ENCODE peak calls at places on chromosomes 1 and 21, in ten cellular contexts. W is mesothelial cell of epicardium, S is glutamatergic neuron, I is fibroblast of pulmonary artery, R is GM06990, O is brain microvascular endothelial cell, C is astrocyte of the spinal cord, J is heart right ventricle, Q is left ventricle myocardium inferior, K is colonic mucosa. H is an unnamed sample.

GRCh38 chr1:147651466-147651865 is 18.9 kb downstream of the ACP6 start:
- DNase-seq in W (no peak), S (no peak), I (no peak), R (no peak), O (no peak), C (no peak), J (no peak), Q (no peak), K (no peak), H (no peak)

GRCh38 chr1:47931395-47931794 is 65.8 kb downstream of the TRABD2B start:
- DNase-seq in W (no peak), S (no peak), I (no peak), R (no peak), O (no peak), C (no peak), J (no peak), Q (no peak), K (peak), H (no peak)

GRCh38 chr1:181010789-181011188 is 11.9 kb downstream of the STX6 start:
- DNase-seq in W (no peak), S (no peak), I (peak), R (no peak), O (peak), C (peak), J (no peak), Q (no peak), K (no peak), H (peak)

GRCh38 chr1:227793079-227793947 is 22.2 kb upstream of the PRSS38 start:
- DNase-seq in W (no peak), S (no peak), I (no peak), R (no peak), O (no peak), C (no peak), J (no peak), Q (no peak), K (no peak), H (no peak)

GRCh38 chr1:59214764-59215208 is 82.1 kb upstream of the FGGY start:
- DNase-seq in W (no peak), S (peak), I (no peak), R (no peak), O (peak), C (peak), J (no peak), Q (no peak), K (peak), H (no peak)

GRCh38 chr1:20178634-20179368 is 7.1 kb upstream of the UBXN10 start:
- DNase-seq in W (no peak), S (no peak), I (no peak), R (no peak), O (no peak), C (no peak), J (no peak), Q (no peak), K (no peak), H (no peak)

GRCh38 chr1:231000201-231000600 is 21.3 kb downstream of the ARV1 start:
- DNase-seq in W (no peak), S (no peak), I (no peak), R (no peak), O (no peak), C (no peak), J (no peak), Q (no peak), K (no peak), H (no peak)

GRCh38 chr1:175072131-175072941 is 4.7 kb downstream of the TNN start:
- DNase-seq in W (no peak), S (peak), I (peak), R (peak), O (peak), C (peak), J (no peak), Q (peak), K (no peak), H (peak)

GRCh38 chr1:229665912-229666558 is 40.0 kb downstream of the URB2 start:
- DNase-seq in W (no peak), S (no peak), I (no peak), R (no peak), O (no peak), C (no peak), J (no peak), Q (no peak), K (no peak), H (no peak)

GRCh38 chr1:67314696-67315095 is 7.0 kb downstream of the IL12RB2 start:
- DNase-seq in W (no peak), S (no peak), I (no peak), R (no peak), O (no peak), C (no peak), J (no peak), Q (no peak), K (no peak), H (no peak)

GRCh38 chr1:59285691-59286090 is 11.2 kb upstream of the FGGY start:
- DNase-seq in W (no peak), S (no peak), I (no peak), R (no peak), O (no peak), C (no peak), J (no peak), Q (no peak), K (no peak), H (no peak)

GRCh38 chr1:54275349-54275748 is 75.4 kb downstream of the MRPL37 start:
- DNase-seq in W (no peak), S (no peak), I (peak), R (no peak), O (no peak), C (peak), J (peak), Q (peak), K (no peak), H (no peak)

GRCh38 chr1:74341702-74342339 is 106.6 kb downstream of the TNNI3K start:
- DNase-seq in W (no peak), S (no peak), I (no peak), R (no peak), O (no peak), C (no peak), J (no peak), Q (no peak), K (no peak), H (no peak)

GRCh38 chr1:226201029-226201593 is 14.6 kb upstream of the ACBD3 start:
- DNase-seq in W (no peak), S (no peak), I (peak), R (no peak), O (no peak), C (no peak), J (no peak), Q (no peak), K (no peak), H (no peak)

GRCh38 chr1:226419284-226419683 is 11.4 kb upstream of the PARP1 start:
- DNase-seq in W (no peak), S (no peak), I (no peak), R (no peak), O (no peak), C (no peak), J (no peak), Q (no peak), K (no peak), H (no peak)

GRCh38 chr21:46152939-46153258 is 2.5 kb downstream of the FTCD start:
- DNase-seq in W (no peak), S (no peak), I (no peak), R (no peak), O (no peak), C (no peak), J (no peak), Q (no peak), K (no peak), H (no peak)

DNA sequence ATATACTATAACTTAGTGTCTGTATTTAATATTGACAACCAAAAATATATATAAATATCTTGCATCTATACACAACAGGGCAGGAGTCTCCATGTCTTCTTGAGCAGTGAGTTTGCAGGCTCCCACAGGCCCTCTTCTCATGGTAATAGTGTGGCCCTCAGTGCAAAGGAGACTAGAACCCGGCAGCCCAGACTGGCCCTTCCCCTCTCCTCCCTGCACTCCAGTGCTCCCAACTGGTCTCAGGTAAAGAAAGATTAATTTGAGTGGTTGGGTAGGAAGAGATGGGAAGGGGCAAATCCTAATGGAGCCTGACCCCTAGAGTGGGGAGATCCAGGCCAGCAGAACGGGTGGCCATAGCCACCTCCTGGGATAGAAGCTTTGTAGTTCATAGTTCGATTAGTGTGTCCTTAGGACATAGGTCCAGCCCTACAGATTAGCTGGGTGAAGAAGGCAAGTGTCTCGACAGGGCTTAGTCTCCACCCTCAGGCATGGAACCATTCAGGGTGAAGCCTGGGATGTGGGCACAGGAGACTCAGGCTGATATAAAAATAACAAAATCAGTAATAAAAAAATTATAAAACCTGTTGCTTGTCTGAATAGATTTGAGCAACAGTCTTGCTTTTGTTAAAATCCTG is 32.3 kb downstream of the SLC2A1 start:
- DNase-seq in W (no peak), S (no peak), I (no peak), R (no peak), O (no peak), C (no peak), J (no peak), Q (no peak), K (no peak), H (no peak)
- TF ChIP-seq CTCF in W (no peak), S (no peak), I (no peak), R (no peak), O (no peak), C (no peak), J (no peak), Q (no peak), K (no peak), H (no peak)

GRCh38 chr1:179031855-179032513 is 6.3 kb downstream of the FAM20B start:
- DNase-seq in W (no peak), S (no peak), I (peak), R (no peak), O (peak), C (no peak), J (no peak), Q (no peak), K (no peak), H (no peak)

GRCh38 chr1:179030130-179030529 is 4.4 kb downstream of the FAM20B start:
- DNase-seq in W (no peak), S (no peak), I (no peak), R (no peak), O (no peak), C (no peak), J (no peak), Q (no peak), K (no peak), H (no peak)

GRCh38 chr1:179029293-179029692 is 3.6 kb downstream of the FAM20B start:
- DNase-seq in W (no peak), S (no peak), I (no peak), R (no peak), O (no peak), C (no peak), J (no peak), Q (no peak), K (no peak), H (no peak)

GRCh38 chr1:179030683-179031082 is 5.0 kb downstream of the FAM20B start:
- DNase-seq in W (no peak), S (no peak), I (no peak), R (no peak), O (no peak), C (no peak), J (no peak), Q (no peak), K (no peak), H (no peak)

DNA sequence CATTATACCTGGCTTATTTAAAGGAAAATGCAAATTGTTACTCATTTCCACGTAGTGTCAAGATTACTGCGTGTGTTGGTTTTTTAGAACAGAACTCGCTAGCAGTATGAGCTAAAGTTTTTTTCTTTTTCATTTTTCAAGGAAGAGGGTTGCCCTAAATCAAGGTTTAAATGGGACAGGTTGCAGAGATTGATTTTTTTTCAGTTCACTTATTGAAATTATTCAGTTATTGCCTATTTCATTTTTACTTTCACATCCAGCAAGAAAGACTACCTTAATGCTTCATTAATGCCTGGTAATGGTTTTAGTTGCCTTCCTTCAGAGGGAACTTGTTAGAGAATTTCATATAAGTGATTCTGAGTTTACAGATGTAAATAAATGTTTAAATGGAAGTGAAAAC is 5.6 kb downstream of the FAM20B start:
- DNase-seq in W (no peak), S (no peak), I (no peak), R (no peak), O (no peak), C (no peak), J (no peak), Q (no peak), K (no peak), H (no peak)
- TF ChIP-seq CTCF in W (no peak), S (no peak), I (no peak), R (no peak), O (no peak), C (no peak), J (no peak), Q (no peak), K (no peak), H (no peak)

GRCh38 chr1:9577423-9577822 is 11.3 kb upstream of the TMEM201 start:
- DNase-seq in W (no peak), S (no peak), I (no peak), R (no peak), O (no peak), C (no peak), J (no peak), Q (no peak), K (no peak), H (no peak)

GRCh38 chr1:9576903-9577302 is 11.8 kb upstream of the TMEM201 start:
- DNase-seq in W (no peak), S (no peak), I (no peak), R (no peak), O (no peak), C (no peak), J (no peak), Q (no peak), K (no peak), H (no peak)

DNA sequence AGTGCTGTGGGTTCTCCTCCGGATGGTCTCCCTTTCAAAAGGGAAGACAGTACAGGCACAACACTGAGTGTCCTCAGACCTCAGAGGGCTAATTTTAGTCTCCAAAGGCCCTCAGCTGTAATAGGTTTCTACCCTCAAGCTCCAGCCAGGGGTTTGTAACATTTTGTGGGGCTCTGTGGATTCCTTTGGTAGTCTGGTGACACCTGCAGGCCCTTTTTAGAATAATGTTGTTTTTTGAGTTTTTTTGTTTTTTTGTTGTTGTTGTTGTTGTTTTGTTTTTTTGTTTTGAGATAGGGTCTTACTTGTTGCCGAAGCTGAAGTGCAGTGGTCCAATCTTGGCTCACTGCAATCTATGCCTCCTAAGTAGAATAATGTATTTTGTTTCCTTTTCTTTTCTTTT is 15.0 kb upstream of the TMEM201 start:
- DNase-seq in W (no peak), S (no peak), I (peak), R (no peak), O (no peak), C (peak), J (no peak), Q (no peak), K (no peak), H (no peak)
- TF ChIP-seq CTCF in W (peak), S (peak), I (peak), R (peak), O (peak), C (peak), J (peak), Q (peak), K (no peak), H (peak)

DNA sequence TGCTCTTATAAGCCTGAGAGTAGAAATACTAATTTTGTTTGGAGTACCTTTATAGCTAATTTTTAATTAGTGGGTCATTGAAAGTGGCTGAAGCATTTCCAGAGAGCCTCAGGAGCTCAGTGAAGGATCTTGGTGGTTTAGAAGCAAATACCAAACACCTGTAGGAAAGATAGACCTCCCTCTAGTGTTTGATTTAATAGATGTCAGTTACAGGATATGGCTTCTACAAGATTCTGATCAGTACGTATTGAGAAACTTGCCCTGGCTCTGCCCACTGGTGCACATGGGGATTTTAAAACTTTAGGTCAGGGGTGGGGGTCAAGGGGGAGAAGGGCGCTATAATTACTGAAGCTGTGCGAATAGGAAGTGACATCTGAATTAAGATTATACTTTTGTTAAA is 122.2 kb downstream of the POU2F1 start:
- DNase-seq in W (no peak), S (no peak), I (no peak), R (no peak), O (no peak), C (no peak), J (no peak), Q (no peak), K (no peak), H (no peak)
- TF ChIP-seq CTCF in W (no peak), S (no peak), I (no peak), R (peak), O (peak), C (no peak), J (no peak), Q (no peak), K (no peak), H (no peak)

GRCh38 chr1:36555041-36555440 is 72.3 kb upstream of the CSF3R start:
- DNase-seq in W (peak), S (no peak), I (no peak), R (no peak), O (no peak), C (no peak), J (no peak), Q (no peak), K (no peak), H (no peak)

GRCh38 chr1:36557041-36558000 is 74.6 kb upstream of the CSF3R start:
- DNase-seq in W (peak), S (no peak), I (no peak), R (no peak), O (no peak), C (no peak), J (no peak), Q (no peak), K (no peak), H (no peak)

DNA sequence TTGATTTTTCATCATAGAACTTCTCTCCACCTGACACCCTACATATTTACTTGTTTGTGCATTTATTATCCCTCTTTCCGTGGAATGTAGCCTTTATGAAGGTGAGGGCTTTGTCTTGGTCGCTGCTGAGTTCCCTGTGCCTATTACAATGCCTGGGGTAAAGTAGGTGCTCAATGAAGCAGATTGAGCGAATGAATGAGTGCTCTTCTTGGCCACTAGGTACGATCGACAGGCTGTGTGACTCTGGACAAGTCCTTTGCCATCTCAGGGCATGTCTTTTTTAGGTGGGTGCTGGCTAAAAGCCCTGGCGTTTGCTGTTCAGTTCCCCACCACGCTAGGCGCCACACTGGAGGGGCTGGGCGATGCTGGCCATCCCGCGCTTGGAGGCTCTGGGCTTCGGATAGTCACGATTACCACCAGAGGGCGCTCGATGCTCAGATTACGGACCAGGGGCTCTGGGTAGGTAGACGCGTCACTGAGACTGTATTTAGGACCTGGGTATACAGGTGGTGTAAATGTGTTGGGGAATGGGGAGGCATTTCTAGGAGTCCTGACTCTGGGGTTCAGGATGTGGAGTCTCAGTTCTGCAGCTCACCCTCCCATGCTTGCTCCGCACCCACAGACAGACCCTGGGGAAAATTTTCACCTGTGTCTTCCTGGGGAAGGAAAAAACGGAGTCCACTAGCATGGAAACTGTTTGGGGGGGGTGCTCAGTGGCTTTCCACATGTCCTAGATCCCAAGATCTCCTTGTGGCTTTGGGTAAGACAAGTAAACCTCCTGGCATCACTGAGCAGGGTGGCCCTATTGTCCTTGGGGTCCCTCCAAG is 71.1 kb upstream of the CSF3R start:
- DNase-seq in W (peak), S (peak), I (peak), R (peak), O (peak), C (peak), J (peak), Q (peak), K (peak), H (no peak)
- TF ChIP-seq CTCF in W (peak), S (peak), I (peak), R (peak), O (peak), C (peak), J (peak), Q (peak), K (peak), H (peak)

GRCh38 chr1:92080128-92080985 is at the start of gene BTBD8:
- DNase-seq in W (peak), S (peak), I (peak), R (peak), O (peak), C (peak), J (peak), Q (peak), K (peak), H (peak)
- TF ChIP-seq CTCF in W (no peak), S (no peak), I (no peak), R (peak), O (no peak), C (no peak), J (no peak), Q (peak), K (no peak), H (no peak)

DNA sequence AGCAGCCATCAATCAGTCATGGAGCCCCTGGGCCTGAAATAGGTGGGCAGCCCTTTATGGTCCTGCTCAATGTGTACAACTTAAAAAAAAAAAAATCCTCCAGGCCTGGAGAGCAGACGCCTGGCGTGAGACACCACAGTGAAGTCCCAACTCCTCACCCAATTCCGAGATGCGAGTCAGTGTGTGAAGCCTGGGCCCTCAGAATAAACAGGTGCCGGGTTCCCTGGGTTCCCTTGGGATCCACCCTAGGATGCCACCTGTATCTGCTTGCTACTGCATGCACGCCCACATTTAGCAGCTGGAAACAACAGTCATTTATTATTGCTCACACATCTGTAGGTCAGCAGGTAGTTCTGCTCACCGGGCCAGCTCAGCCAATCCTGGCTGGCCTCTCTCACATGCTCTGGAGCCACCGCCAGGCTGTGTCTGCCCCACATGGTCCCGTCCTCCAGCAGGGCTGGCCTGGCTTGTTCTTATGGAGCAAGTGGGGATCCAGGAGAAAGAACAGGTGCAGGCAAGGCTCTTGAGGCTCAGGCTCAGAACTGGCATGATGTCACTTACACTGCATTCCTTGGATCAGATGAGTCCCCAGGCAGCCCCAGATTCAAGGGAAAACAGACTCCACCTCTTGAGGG is 172.7 kb downstream of the NPHP4 start:
- DNase-seq in W (no peak), S (no peak), I (no peak), R (no peak), O (no peak), C (no peak), J (no peak), Q (no peak), K (no peak), H (no peak)
- TF ChIP-seq CTCF in W (no peak), S (no peak), I (no peak), R (no peak), O (no peak), C (no peak), J (no peak), Q (no peak), K (no peak), H (no peak)